ENCODE peak calls at places on chromosomes 6 and 20, in four cellular contexts. G is left ventricle myocardium inferior; F is CD8-positive, alpha-beta memory T cell; E is GM12865. X is an unnamed sample.

GRCh38 chr20:8309638-8310037 is 177.6 kb downstream of the PLCB1 start:
- DNase-seq in G (no peak), F (no peak), E (peak), X (no peak)

GRCh38 chr6:56101141-56101553 is 146.2 kb downstream of the COL21A1 start:
- DNase-seq in G (no peak), F (no peak), E (no peak), X (no peak)

GRCh38 chr6:98137391-98137790 is 697.0 kb upstream of the POU3F2 start:
- DNase-seq in G (no peak), F (no peak), E (no peak), X (no peak)

GRCh38 chr6:34810936-34811632 is 19.2 kb downstream of the BLTP3A start:
- DNase-seq in G (no peak), F (no peak), E (peak), X (no peak)

GRCh38 chr20:58889334-58890072 is 37.0 kb downstream of the GNAS start:
- DNase-seq in G (no peak), F (peak), E (no peak), X (no peak)

GRCh38 chr20:19874328-19874727 is 116.3 kb downstream of the RIN2 start:
- DNase-seq in G (no peak), F (no peak), E (no peak), X (no peak)

GRCh38 chr20:47929368-47930115 is 144.3 kb upstream of the SULF2 start:
- DNase-seq in G (no peak), F (no peak), E (no peak), X (no peak)

GRCh38 chr20:20386192-20386591 is 18.3 kb downstream of the INSM1 start:
- DNase-seq in G (no peak), F (no peak), E (no peak), X (no peak)

GRCh38 chr20:58818585-58819285 is 32.0 kb downstream of the GNAS-AS1 start:
- DNase-seq in G (no peak), F (no peak), E (peak), X (peak)

GRCh38 chr6:91273729-91274128 is 686.9 kb upstream of the MAP3K7 start:
- DNase-seq in G (peak), F (no peak), E (no peak), X (no peak)

GRCh38 chr20:31537859-31538245 is 23.6 kb downstream of the HM13 start:
- DNase-seq in G (no peak), F (no peak), E (no peak), X (peak)

GRCh38 chr6:126170433-126170832 is 169.5 kb upstream of the CENPW start:
- DNase-seq in G (no peak), F (no peak), E (no peak), X (no peak)

GRCh38 chr20:33606114-33606771 is 55.9 kb upstream of the C20orf144 start:
- DNase-seq in G (no peak), F (no peak), E (peak), X (no peak)

GRCh38 chr20:17663040-17663399 is 19.0 kb downstream of the RRBP1 start:
- DNase-seq in G (no peak), F (no peak), E (no peak), X (no peak)

GRCh38 chr6:167481527-167481926 is 156.6 kb downstream of the TTLL2 start:
- DNase-seq in G (no peak), F (no peak), E (no peak), X (no peak)

GRCh38 chr20:41692479-41693135 is 74.4 kb upstream of the CHD6 start:
- DNase-seq in G (peak), F (peak), E (peak), X (peak)

GRCh38 chr6:168130683-168131371 is 51.8 kb upstream of the FRMD1 start:
- DNase-seq in G (no peak), F (no peak), E (no peak), X (no peak)

GRCh38 chr6:15462717-15463525 is 199.9 kb downstream of the DTNBP1 start:
- DNase-seq in G (no peak), F (no peak), E (no peak), X (no peak)

GRCh38 chr6:33693186-33694158 is 18.0 kb downstream of the UQCC2 start:
- DNase-seq in G (peak), F (no peak), E (no peak), X (no peak)

GRCh38 chr6:99426454-99426762 is 1.3 kb upstream of the PNISR start:
- DNase-seq in G (no peak), F (no peak), E (no peak), X (no peak)

GRCh38 chr20:37519508-37520416 is 1.3 kb upstream of the NNAT start:
- DNase-seq in G (no peak), F (no peak), E (no peak), X (no peak)

GRCh38 chr6:170030284-170031095 is 260.4 kb downstream of the DLL1 start:
- DNase-seq in G (peak), F (no peak), E (no peak), X (no peak)

GRCh38 chr6:81759782-81760181 is 7.3 kb upstream of the TENT5A start:
- DNase-seq in G (no peak), F (no peak), E (peak), X (no peak)

GRCh38 chr6:118893095-118893881 is 664 bp upstream of the ASF1A start:
- DNase-seq in G (no peak), F (peak), E (peak), X (peak)

GRCh38 chr20:1870792-1871550 is 24.2 kb upstream of the SIRPA start:
- DNase-seq in G (no peak), F (no peak), E (peak), X (no peak)

GRCh38 chr20:21767739-21768223 is 62.3 kb downstream of the PAX1 start:
- DNase-seq in G (no peak), F (no peak), E (no peak), X (peak)

GRCh38 chr6:35077006-35077712 is 64.0 kb downstream of the TCP11 start:
- DNase-seq in G (no peak), F (no peak), E (no peak), X (no peak)

GRCh38 chr20:33076662-33077398 is 2.6 kb upstream of the BPIFB4 start:
- DNase-seq in G (no peak), F (peak), E (no peak), X (peak)

GRCh38 chr6:85459224-85459901 is 9.5 kb downstream of the NT5E start:
- DNase-seq in G (no peak), F (no peak), E (no peak), X (no peak)

GRCh38 chr6:33423777-33424176 is 3.9 kb downstream of the SYNGAP1 start:
- DNase-seq in G (no peak), F (no peak), E (no peak), X (no peak)

GRCh38 chr6:156699017-156699421 is 78.2 kb upstream of the ARID1B start:
- DNase-seq in G (no peak), F (no peak), E (peak), X (no peak)

GRCh38 chr6:107185570-107185969 is 70.3 kb upstream of the BEND3 start:
- DNase-seq in G (no peak), F (no peak), E (no peak), X (no peak)

GRCh38 chr6:25961619-25962367 is 809 bp upstream of the TRIM38 start:
- DNase-seq in G (no peak), F (no peak), E (peak), X (no peak)

GRCh38 chr6:25959890-25960531 is 2.6 kb upstream of the TRIM38 start:
- DNase-seq in G (no peak), F (no peak), E (peak), X (no peak)

GRCh38 chr6:25960689-25961088 is 1.9 kb upstream of the TRIM38 start:
- DNase-seq in G (no peak), F (no peak), E (no peak), X (no peak)

GRCh38 chr6:25956231-25956630 is 6.4 kb upstream of the TRIM38 start:
- DNase-seq in G (no peak), F (no peak), E (no peak), X (no peak)

DNA sequence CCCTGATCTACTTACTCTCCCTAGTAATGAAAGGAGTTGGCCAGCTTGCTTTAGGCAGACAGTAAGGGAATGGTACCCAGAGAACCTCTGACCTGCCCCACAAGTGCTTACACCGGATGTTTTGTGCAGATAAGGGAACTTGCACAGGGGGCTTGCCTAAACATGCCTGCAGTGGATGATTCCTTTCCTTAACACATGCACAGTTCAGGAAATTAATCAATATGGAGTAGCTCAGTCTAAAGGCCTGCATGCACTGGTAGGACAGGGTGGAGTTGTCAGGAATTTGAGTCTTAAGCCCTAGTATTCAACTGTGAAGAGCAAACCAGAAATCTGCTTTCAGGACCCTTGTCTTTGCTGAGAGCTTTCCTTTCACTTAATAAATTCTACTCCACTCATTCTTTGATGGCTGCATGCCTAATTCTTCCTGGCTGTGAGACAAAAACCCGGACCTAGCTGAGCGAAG is 3.9 kb upstream of the TRIM38 start:
- DNase-seq in G (no peak), F (no peak), E (no peak), X (no peak)
- H3K4me3 ChIP-seq in G (no peak), F (peak), E (no peak), X (no peak)

GRCh38 chr6:44341095-44341890 is 1.2 kb upstream of the SPATS1 start:
- DNase-seq in G (no peak), F (no peak), E (no peak), X (no peak)

GRCh38 chr6:44339301-44339700 is 3.1 kb upstream of the SPATS1 start:
- DNase-seq in G (no peak), F (no peak), E (no peak), X (no peak)

GRCh38 chr6:44342052-44342451 is 398 bp upstream of the SPATS1 start:
- DNase-seq in G (no peak), F (no peak), E (no peak), X (no peak)

GRCh38 chr6:44339763-44340625 is 2.5 kb upstream of the SPATS1 start:
- DNase-seq in G (no peak), F (no peak), E (no peak), X (no peak)

DNA sequence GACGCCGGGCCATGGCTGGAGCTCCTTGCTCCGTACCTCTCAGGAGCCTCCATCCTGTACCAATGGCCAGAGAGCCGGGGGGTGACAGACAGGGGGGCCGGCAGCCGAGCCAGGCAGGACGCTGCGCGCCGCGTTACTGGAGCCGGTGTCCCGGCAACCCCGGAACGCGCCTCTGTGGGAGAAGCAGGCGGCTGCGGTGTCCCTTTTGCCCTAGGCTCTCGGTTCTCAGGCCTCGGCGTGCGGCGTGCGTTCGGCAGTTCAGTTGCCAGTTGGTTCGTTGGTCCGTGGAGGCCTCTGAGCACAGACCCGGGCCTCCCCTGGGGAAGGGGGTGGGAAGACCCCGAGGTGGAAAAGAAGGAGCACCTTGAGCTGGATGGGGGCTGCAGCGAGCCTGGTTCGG is at the start of gene SPATS1:
- DNase-seq in G (peak), F (no peak), E (no peak), X (no peak)
- H3K4me3 ChIP-seq in G (peak), F (no peak), E (no peak), X (no peak)

GRCh38 chr20:57436223-57436545 is 45.0 kb downstream of the RBM38 start:
- DNase-seq in G (no peak), F (no peak), E (no peak), X (no peak)
- H3K4me3 ChIP-seq in G (no peak), F (no peak), E (no peak), X (no peak)

DNA sequence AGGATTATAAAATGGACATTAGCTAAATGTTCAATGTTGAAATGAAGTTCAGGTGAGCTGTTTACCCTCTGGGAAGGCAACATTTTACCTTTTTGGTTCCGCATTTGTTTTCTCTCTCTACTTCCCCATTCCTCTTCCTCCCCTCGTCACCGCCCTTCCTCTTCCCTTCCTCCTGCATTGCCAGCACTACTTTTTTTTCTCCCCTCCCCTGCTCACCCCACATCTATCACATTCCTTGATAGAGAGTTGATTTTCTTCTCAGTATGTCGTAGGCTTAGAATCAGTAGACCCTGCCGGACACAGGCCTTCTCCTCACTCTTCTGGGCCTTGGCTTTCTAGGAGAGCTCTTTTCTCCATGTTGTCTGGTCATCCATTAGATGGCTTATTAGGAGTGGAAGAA is 90.7 kb downstream of the DTD1 start:
- DNase-seq in G (no peak), F (no peak), E (no peak), X (no peak)
- H3K4me3 ChIP-seq in G (no peak), F (no peak), E (no peak), X (no peak)

DNA sequence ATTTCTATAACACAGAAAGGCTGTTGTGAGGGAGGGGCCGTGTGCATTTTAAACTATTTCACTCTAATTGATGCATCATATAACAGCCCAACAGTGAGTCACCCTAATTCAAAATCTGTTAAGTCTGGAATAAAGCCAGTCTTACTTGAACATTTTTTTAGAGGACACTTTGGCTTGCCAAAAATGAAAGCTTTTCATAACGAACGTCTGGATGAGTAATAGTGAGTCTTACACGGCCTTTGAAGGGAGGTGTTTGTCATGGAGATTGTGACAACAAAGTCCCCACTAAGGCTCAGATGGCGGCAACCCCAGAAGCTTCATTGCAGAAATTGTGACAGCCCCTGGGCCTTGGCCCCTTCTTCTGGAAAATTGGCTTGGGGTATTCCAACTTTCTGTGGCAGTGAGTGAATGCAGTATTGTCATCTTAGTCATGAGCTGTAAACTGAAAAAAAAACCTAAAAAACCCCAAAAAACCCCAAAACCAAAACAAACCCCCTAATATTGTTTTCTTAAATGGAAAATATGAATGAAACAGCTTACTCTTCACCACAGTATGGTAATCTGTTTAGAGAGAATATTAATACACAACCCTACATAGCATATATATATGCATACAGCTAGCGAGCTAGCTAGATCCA is 92.6 kb upstream of the CLDN20 start:
- DNase-seq in G (no peak), F (peak), E (peak), X (no peak)
- H3K4me3 ChIP-seq in G (peak), F (peak), E (peak), X (no peak)

GRCh38 chr6:140205795-140206593 is 831.5 kb upstream of the CITED2 start:
- DNase-seq in G (no peak), F (no peak), E (no peak), X (no peak)

GRCh38 chr6:140202964-140203363 is 828.5 kb upstream of the CITED2 start:
- DNase-seq in G (no peak), F (no peak), E (no peak), X (no peak)

GRCh38 chr6:140208286-140208685 is 833.8 kb upstream of the CITED2 start:
- DNase-seq in G (no peak), F (no peak), E (no peak), X (no peak)

GRCh38 chr6:140201787-140202458 is 827.5 kb upstream of the CITED2 start:
- DNase-seq in G (no peak), F (no peak), E (no peak), X (no peak)

GRCh38 chr6:140203611-140204553 is 829.4 kb upstream of the CITED2 start:
- DNase-seq in G (no peak), F (no peak), E (no peak), X (no peak)
- H3K4me3 ChIP-seq in G (no peak), F (no peak), E (no peak), X (no peak)

GRCh38 chr20:3981132-3981452 is 34.3 kb downstream of the RNF24 start:
- DNase-seq in G (no peak), F (no peak), E (no peak), X (no peak)
- H3K4me3 ChIP-seq in G (peak), F (peak), E (no peak), X (no peak)

GRCh38 chr6:110878751-110879539 is 4.4 kb downstream of the AMD1 start:
- DNase-seq in G (no peak), F (peak), E (peak), X (no peak)
- H3K4me3 ChIP-seq in G (peak), F (peak), E (peak), X (no peak)

X was measured in Jurkat, Clone E6-1.